ENCODE peak calls at places on chromosomes 2 and 18, in six cellular contexts. E is left lung; L is endodermal cell; Y is CD8-positive, alpha-beta T cell; X is K562; U is Panc1. R is an unnamed sample. For H3K4me1, the result is how much of the 10 kb centered on the place peaks cover.

GRCh38 chr2:149333636-149334035 is 3.2 kb downstream of the LYPD6 start:
- DNase-seq in E (no peak), L (no peak), Y (no peak), X (no peak), U (no peak), R (no peak)

GRCh38 chr18:12247946-12248345 is 6.2 kb upstream of the CIDEA start:
- DNase-seq in E (no peak), L (no peak), Y (no peak), X (no peak), U (no peak), R (no peak)

GRCh38 chr2:229133155-229133772 is 137.8 kb downstream of the PID1 start:
- DNase-seq in E (no peak), L (no peak), Y (no peak), X (no peak), U (peak), R (no peak)

GRCh38 chr2:164737612-164738081 is 104.0 kb downstream of the COBLL1 start:
- DNase-seq in E (peak), L (peak), Y (no peak), X (peak), U (no peak), R (peak)

GRCh38 chr2:73908689-73909652 is 16.2 kb downstream of the ACTG2 start:
- DNase-seq in E (no peak), L (no peak), Y (no peak), X (no peak), U (no peak), R (no peak)

GRCh38 chr2:95275601-95276243 is 1.5 kb downstream of the PROM2 start:
- DNase-seq in E (peak), L (no peak), Y (no peak), X (no peak), U (no peak), R (peak)

GRCh38 chr2:233470007-233470687 is 96.4 kb downstream of the USP40 start:
- DNase-seq in E (peak), L (peak), Y (no peak), X (peak), U (no peak), R (peak)

GRCh38 chr2:151766421-151767153 is 32.3 kb upstream of the NEB start:
- DNase-seq in E (no peak), L (no peak), Y (no peak), X (peak), U (no peak), R (no peak)

GRCh38 chr2:71748227-71748626 is 294.9 kb downstream of the DYSF start:
- DNase-seq in E (no peak), L (no peak), Y (no peak), X (peak), U (no peak), R (no peak)

GRCh38 chr2:22301251-22301650 is 1083.7 kb upstream of the KLHL29 start:
- DNase-seq in E (no peak), L (no peak), Y (no peak), X (no peak), U (no peak), R (no peak)

GRCh38 chr2:45391866-45392265 is 219.2 kb downstream of the SRBD1 start:
- DNase-seq in E (no peak), L (no peak), Y (no peak), X (no peak), U (no peak), R (no peak)

GRCh38 chr2:32559136-32559535 is 68.7 kb upstream of the TTC27 start:
- DNase-seq in E (no peak), L (no peak), Y (no peak), X (no peak), U (no peak), R (no peak)

GRCh38 chr2:105287692-105288091 is 41.8 kb downstream of the TGFBRAP1 start:
- DNase-seq in E (no peak), L (peak), Y (no peak), X (peak), U (peak), R (no peak)

GRCh38 chr2:101064868-101065549 is 62.9 kb downstream of the RPL31 start:
- DNase-seq in E (no peak), L (no peak), Y (no peak), X (no peak), U (peak), R (no peak)

DNA sequence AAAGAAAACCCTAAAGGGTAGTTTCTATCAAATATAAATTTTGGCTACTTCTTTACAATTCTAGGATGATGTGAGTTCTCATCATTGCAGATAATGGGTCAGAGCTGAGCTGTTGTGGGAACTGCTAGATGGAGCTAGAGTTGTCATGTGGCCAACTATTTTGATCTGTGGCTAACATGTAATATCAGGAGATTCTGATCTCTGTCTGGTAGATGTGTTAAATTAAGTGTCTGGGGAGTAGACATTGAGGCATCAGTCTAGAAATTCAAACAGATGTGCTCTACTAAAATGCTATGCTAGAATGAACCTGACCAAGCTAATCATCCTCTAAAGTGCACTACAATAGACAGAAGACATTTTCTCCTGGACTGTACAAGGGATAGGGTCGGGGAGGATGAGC is 30.3 kb upstream of the DARS1 start:
- DNase-seq in E (no peak), L (no peak), Y (no peak), X (no peak), U (no peak), R (no peak)
- H3K4me1 ChIP-seq in E (half or more), L (under half), Y (under half), X (under half), U (under half), R (under half)

GRCh38 chr2:98547092-98547798 is 61.1 kb downstream of the COA5 start:
- DNase-seq in E (no peak), L (peak), Y (no peak), X (no peak), U (no peak), R (no peak)
- TF ChIP-seq CTCF in E (no peak), L (no peak), Y (no peak), X (no peak), U (no peak), R (no peak)

GRCh38 chr2:187985195-187985594 is 306.5 kb upstream of the GULP1 start:
- DNase-seq in E (no peak), L (no peak), Y (no peak), X (no peak), U (no peak), R (no peak)
- H3K4me1 ChIP-seq in E (under half), L (under half), Y (under half), X (under half), U (under half), R (under half)

GRCh38 chr2:61181382-61182058 is 19.5 kb downstream of the C2orf74 start:
- DNase-seq in E (no peak), L (no peak), Y (no peak), X (no peak), U (no peak), R (no peak)
- TF ChIP-seq CTCF in E (no peak), L (no peak), Y (no peak), X (no peak), U (no peak), R (no peak)

GRCh38 chr2:9702604-9703084 is 71.8 kb upstream of the YWHAQ start:
- DNase-seq in E (no peak), L (peak), Y (no peak), X (no peak), U (no peak), R (no peak)
- H3K4me1 ChIP-seq in E (under half), L (under half), Y (under half), X (under half), U (under half), R (under half)

DNA sequence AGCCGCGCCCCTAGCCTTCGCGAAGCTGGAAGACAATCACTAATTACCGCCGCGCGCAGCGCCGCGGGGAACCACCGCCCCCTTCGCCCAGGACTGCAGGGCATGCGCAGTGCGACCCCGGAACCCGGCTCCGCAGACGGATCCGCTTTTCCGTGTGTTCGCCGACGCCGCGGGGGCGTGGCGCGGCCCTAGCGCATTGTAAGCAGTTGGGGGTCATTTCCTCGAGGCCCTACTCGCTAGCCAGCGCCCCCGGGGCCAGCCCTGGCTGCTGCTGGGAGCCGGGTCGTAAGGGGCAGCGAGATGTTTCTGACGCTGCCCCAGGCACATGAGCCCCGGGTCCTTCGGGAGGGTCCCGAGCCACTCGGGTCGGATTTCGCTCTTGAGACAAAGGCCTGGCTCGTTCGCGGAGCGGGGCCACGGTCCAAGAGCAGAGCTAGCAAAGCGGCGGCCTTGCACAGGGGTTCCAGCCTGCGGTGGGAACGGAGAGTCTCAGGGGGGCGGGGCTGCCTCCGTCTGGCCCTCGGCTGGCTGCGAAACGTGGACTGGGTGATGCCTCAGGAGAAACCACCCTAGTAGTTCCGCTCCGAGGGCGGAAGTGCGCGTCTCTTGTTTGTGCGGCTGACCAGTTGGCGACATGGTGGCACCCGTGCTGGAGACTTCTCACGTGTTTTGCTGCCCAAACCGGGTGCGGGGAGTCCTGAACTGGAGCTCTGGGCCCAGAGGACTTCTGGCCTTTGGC is at the start of the genes ELP2 and SLC39A6:
- DNase-seq in E (peak), L (peak), Y (peak), X (peak), U (peak), R (peak)
- TF ChIP-seq CTCF in E (no peak), L (no peak), Y (no peak), X (no peak), U (no peak), R (no peak)

DNA sequence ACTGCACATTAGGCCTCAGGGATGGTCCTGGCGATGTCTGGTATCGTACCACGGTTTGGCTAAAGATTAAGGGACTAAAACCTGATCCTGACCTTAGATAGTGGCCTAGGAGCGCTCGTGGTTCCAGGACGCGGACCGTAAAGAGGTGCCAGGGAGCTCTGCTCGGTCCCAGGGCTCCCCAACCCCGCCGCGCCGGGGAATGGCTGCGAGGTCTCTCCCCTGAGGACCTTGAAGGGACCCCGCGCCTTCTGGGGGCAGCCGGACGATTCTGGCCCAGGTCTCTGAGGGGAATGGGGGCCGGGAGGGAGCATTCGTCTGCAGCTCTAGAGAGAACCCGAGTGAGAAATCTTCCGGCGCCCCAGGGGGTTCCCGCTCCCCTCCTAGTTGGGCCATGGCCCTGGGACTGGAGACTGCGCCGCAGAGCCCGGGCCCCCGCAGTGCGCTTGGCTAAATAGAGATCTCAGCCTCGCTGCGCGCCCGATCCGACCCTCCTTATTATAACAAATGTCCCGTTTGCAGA is 1.8 kb downstream of the PAX8 start:
- DNase-seq in E (no peak), L (no peak), Y (no peak), X (no peak), U (no peak), R (no peak)
- H3K4me1 ChIP-seq in E (under half), L (under half), Y (under half), X (under half), U (under half), R (under half)

GRCh38 chr2:222919841-222920609 is 59.2 kb downstream of the ACSL3 start:
- DNase-seq in E (no peak), L (no peak), Y (no peak), X (peak), U (no peak), R (no peak)

GRCh38 chr2:222915092-222915957 is 54.5 kb downstream of the ACSL3 start:
- DNase-seq in E (no peak), L (no peak), Y (no peak), X (no peak), U (no peak), R (no peak)

GRCh38 chr2:222912776-222913175 is 51.9 kb downstream of the ACSL3 start:
- DNase-seq in E (no peak), L (no peak), Y (no peak), X (no peak), U (no peak), R (no peak)

GRCh38 chr2:222920657-222921186 is 59.9 kb downstream of the ACSL3 start:
- DNase-seq in E (no peak), L (no peak), Y (no peak), X (no peak), U (no peak), R (no peak)

GRCh38 chr2:222916229-222917197 is 55.7 kb downstream of the ACSL3 start:
- DNase-seq in E (no peak), L (no peak), Y (no peak), X (no peak), U (no peak), R (no peak)
- TF ChIP-seq CTCF in E (no peak), L (peak), Y (no peak), X (no peak), U (no peak), R (no peak)

GRCh38 chr18:7872569-7872968 is 305.5 kb downstream of the PTPRM start:
- DNase-seq in E (peak), L (no peak), Y (no peak), X (no peak), U (no peak), R (no peak)

GRCh38 chr18:7870855-7871254 is 303.7 kb downstream of the PTPRM start:
- DNase-seq in E (no peak), L (no peak), Y (no peak), X (no peak), U (no peak), R (no peak)

GRCh38 chr18:7876354-7876753 is 309.2 kb downstream of the PTPRM start:
- DNase-seq in E (no peak), L (no peak), Y (no peak), X (no peak), U (no peak), R (no peak)

GRCh38 chr18:7871560-7872456 is 304.7 kb downstream of the PTPRM start:
- DNase-seq in E (peak), L (no peak), Y (no peak), X (no peak), U (no peak), R (no peak)

DNA sequence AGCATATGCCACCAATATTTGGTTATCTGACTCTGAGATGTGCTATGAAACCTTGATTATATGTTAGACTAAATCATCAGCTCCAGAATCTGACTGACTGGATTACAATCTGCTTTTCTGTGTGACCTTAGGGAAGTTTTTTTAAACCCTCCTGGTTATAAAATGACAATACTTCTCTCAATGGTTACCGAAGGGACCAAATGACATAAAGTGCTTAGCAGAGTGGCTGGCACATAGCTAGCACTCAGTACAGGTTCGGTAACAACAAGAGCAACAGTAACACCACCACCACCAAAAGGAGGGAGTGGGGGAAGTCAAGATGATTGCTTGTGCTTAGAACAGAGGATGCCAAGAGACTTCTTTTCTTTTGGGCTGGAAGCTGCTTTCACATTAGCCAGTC is 306.2 kb downstream of the PTPRM start:
- DNase-seq in E (no peak), L (no peak), Y (no peak), X (no peak), U (no peak), R (no peak)
- H3K4me1 ChIP-seq in E (under half), L (under half), Y (under half), X (under half), U (under half), R (under half)

R was measured in upper lobe of right lung.